ENCODE peak calls at places on chromosomes 13 and 19, in nine cellular contexts. K is CD8-positive, alpha-beta T cell; E is COR-L47; T is stimulated activated CD4-positive, alpha-beta T cell treated with anti-CD3 and anti-CD28 coated beads, Interleukin-4, amount 100 ng/mL, for 48 hours; I is substantia nigra; W is astrocyte of the spinal cord; L is anterior cingulate cortex; Y is NCI-H345; C is aorta. H is an unnamed sample.

GRCh38 chr13:99258946-99259345 is 767 bp upstream of the GPR18 start:
- DNase-seq in W (no peak), Y (no peak), T (no peak), L (no peak), K (no peak), C (no peak), E (no peak), I (no peak), H (no peak)

GRCh38 chr13:58476176-58476575 is 844.6 kb downstream of the PCDH17 start:
- DNase-seq in C (no peak), W (no peak), E (no peak), L (no peak), I (no peak), T (no peak), Y (peak), K (no peak), H (no peak)

GRCh38 chr13:37797606-37798005 is 72.0 kb downstream of the TRPC4 start:
- DNase-seq in W (no peak), L (no peak), K (no peak), C (no peak), Y (no peak), I (no peak), E (no peak), T (no peak), H (no peak)

GRCh38 chr19:46373573-46374359 is 26.9 kb downstream of the PPP5C start:
- DNase-seq in Y (peak), I (no peak), T (no peak), K (no peak), W (peak), E (peak), C (peak), L (peak), H (peak)

GRCh38 chr13:21849323-21849722 is 178.4 kb downstream of the FGF9 start:
- DNase-seq in T (peak), I (no peak), K (no peak), W (no peak), C (no peak), L (no peak), Y (peak), E (peak), H (no peak)

GRCh38 chr19:41868989-41869300 is 8.1 kb upstream of the CD79A start:
- DNase-seq in C (no peak), W (no peak), I (no peak), L (no peak), Y (no peak), T (no peak), K (no peak), E (no peak), H (no peak)

GRCh38 chr13:93875527-93875926 is 604.0 kb downstream of the DCT start:
- DNase-seq in Y (no peak), K (no peak), L (no peak), W (peak), I (no peak), C (no peak), E (no peak), T (no peak), H (no peak)

GRCh38 chr19:36060430-36060829 is 5.7 kb downstream of the WDR62 start:
- DNase-seq in T (no peak), W (peak), I (peak), Y (no peak), C (no peak), K (no peak), L (peak), E (no peak), H (no peak)

GRCh38 chr13:51282322-51282721 is 57.2 kb upstream of the SERPINE3 start:
- DNase-seq in I (no peak), T (no peak), L (no peak), E (peak), Y (no peak), C (no peak), K (peak), W (no peak), H (no peak)

GRCh38 chr13:93038187-93038586 is 188.4 kb upstream of the GPC6 start:
- DNase-seq in L (no peak), T (no peak), W (no peak), K (no peak), Y (no peak), I (no peak), E (no peak), C (no peak), H (no peak)

GRCh38 chr19:17302391-17303166 is 646 bp downstream of the ABHD8 start:
- DNase-seq in K (no peak), T (no peak), C (peak), W (no peak), L (peak), E (no peak), Y (no peak), I (no peak), H (no peak)

GRCh38 chr19:37594064-37594981 is at the start of the genes ZNF540 and ZNF571:
- DNase-seq in K (peak), Y (peak), I (peak), C (peak), L (peak), T (peak), E (peak), W (peak), H (peak)

GRCh38 chr13:26664942-26665341 is 95.6 kb downstream of the GPR12 start:
- DNase-seq in Y (no peak), W (no peak), C (no peak), I (no peak), T (no peak), K (no peak), E (peak), L (no peak), H (no peak)